ENCODE peak calls at places on chromosomes 12 and 14, in six cellular contexts. F is WTC11; D is AG09309; Y is NCI-H748 treated with DMSO at 0.1 percent for 48 hours; C is stimulated activated CD4-positive, alpha-beta T cell treated with anti-CD3 and anti-CD28 coated beads, TNF-alpha, amount 100 ng/mL, for 24 hours; S is activated CD8-positive, alpha-beta T cell treated with anti-CD3 and anti-CD28 coated beads, Interleukin-2, amount 10 ng/mL, durations not matched to agents 7 days and 5 days. M is an unnamed sample.

GRCh38 chr12:45727994-45728624 is 1.4 kb upstream of the ARID2 start:
- DNase-seq in F (no peak), D (no peak), Y (no peak), C (peak), S (no peak), M (no peak)

GRCh38 chr12:93918262-93918661 is 230.1 kb upstream of the PLXNC1 start:
- DNase-seq in F (no peak), D (peak), Y (no peak), C (no peak), S (no peak), M (no peak)

GRCh38 chr12:108047130-108047550 is 81.9 kb upstream of the WSCD2 start:
- DNase-seq in F (no peak), D (no peak), Y (no peak), C (no peak), S (no peak), M (no peak)

GRCh38 chr14:38207830-38208815 is at the start of gene SSTR1:
- DNase-seq in F (peak), D (no peak), Y (peak), C (no peak), S (no peak), M (no peak)

GRCh38 chr12:54417712-54418440 is 1.2 kb downstream of the ITGA5 start:
- DNase-seq in F (peak), D (no peak), Y (no peak), C (no peak), S (no peak), M (no peak)

GRCh38 chr12:59088673-59089072 is 168.4 kb upstream of the LRIG3 start:
- DNase-seq in F (no peak), D (peak), Y (no peak), C (no peak), S (no peak), M (no peak)

GRCh38 chr14:76904740-76905569 is 78.7 kb downstream of the LRRC74A start:
- DNase-seq in F (no peak), D (peak), Y (peak), C (peak), S (peak), M (peak)

GRCh38 chr12:116739381-116739887 is 1.3 kb downstream of the RNFT2 start:
- DNase-seq in F (no peak), D (no peak), Y (no peak), C (no peak), S (no peak), M (no peak)

GRCh38 chr12:20368653-20369163 is 371 bp downstream of the PDE3A start:
- DNase-seq in F (peak), D (no peak), Y (no peak), C (no peak), S (no peak), M (no peak)

GRCh38 chr12:110312581-110313360 is 31.7 kb downstream of the ATP2A2 start:
- DNase-seq in F (no peak), D (no peak), Y (no peak), C (no peak), S (no peak), M (no peak)

GRCh38 chr12:25992026-25992782 is 33.7 kb downstream of the RASSF8 start:
- DNase-seq in F (no peak), D (no peak), Y (no peak), C (no peak), S (no peak), M (no peak)

GRCh38 chr12:115599251-115599811 is 678.2 kb downstream of the MED13L start:
- DNase-seq in F (no peak), D (no peak), Y (peak), C (no peak), S (no peak), M (no peak)

GRCh38 chr12:131850856-131851559 is 22.8 kb downstream of the MMP17 start:
- DNase-seq in F (peak), D (no peak), Y (peak), C (peak), S (no peak), M (no peak)

GRCh38 chr14:62670526-62670925 is 374.7 kb downstream of the KCNH5 start:
- DNase-seq in F (no peak), D (no peak), Y (no peak), C (no peak), S (no peak), M (no peak)

GRCh38 chr12:131832393-131833231 is 4.4 kb downstream of the MMP17 start:
- DNase-seq in F (no peak), D (peak), Y (peak), C (no peak), S (no peak), M (no peak)

GRCh38 chr14:34498684-34499412 is 36.8 kb upstream of the SPTSSA start:
- DNase-seq in F (no peak), D (no peak), Y (peak), C (peak), S (peak), M (no peak)

GRCh38 chr14:102554835-102555819 is 37.3 kb upstream of the RCOR1 start:
- DNase-seq in F (peak), D (no peak), Y (peak), C (peak), S (peak), M (peak)

GRCh38 chr12:60752589-60752988 is 1156.8 kb downstream of the SLC16A7 start:
- DNase-seq in F (no peak), D (no peak), Y (no peak), C (no peak), S (no peak), M (no peak)

GRCh38 chr14:72516936-72517408 is 376.9 kb downstream of the DPF3 start:
- DNase-seq in F (peak), D (peak), Y (peak), C (peak), S (peak), M (peak)

GRCh38 chr12:41032386-41032785 is 155.7 kb upstream of the PDZRN4 start:
- DNase-seq in F (no peak), D (no peak), Y (no peak), C (no peak), S (no peak), M (no peak)

GRCh38 chr12:56124133-56124532 is 3.9 kb upstream of the ESYT1 start:
- DNase-seq in F (no peak), D (no peak), Y (no peak), C (no peak), S (no peak), M (no peak)

GRCh38 chr12:121804417-121805111 is 755 bp downstream of the SETD1B start:
- DNase-seq in F (no peak), D (no peak), Y (no peak), C (no peak), S (peak), M (no peak)

GRCh38 chr14:104187121-104187889 is 48.9 kb downstream of the KIF26A start:
- DNase-seq in F (no peak), D (no peak), Y (no peak), C (no peak), S (no peak), M (no peak)

GRCh38 chr12:104462931-104463339 is 6.2 kb downstream of the CHST11 start:
- DNase-seq in F (no peak), D (no peak), Y (no peak), C (no peak), S (peak), M (no peak)

GRCh38 chr12:116297224-116297834 is 19.8 kb upstream of the MED13L start:
- DNase-seq in F (no peak), D (no peak), Y (no peak), C (no peak), S (no peak), M (no peak)

GRCh38 chr14:90820958-90821357 is 4.7 kb upstream of the TTC7B start:
- DNase-seq in F (no peak), D (peak), Y (no peak), C (peak), S (peak), M (peak)

GRCh38 chr14:104882325-104882973 is 17.4 kb downstream of the CEP170B start:
- DNase-seq in F (peak), D (no peak), Y (no peak), C (peak), S (peak), M (no peak)

GRCh38 chr12:124764451-124764850 is 99.2 kb downstream of the SCARB1 start:
- DNase-seq in F (peak), D (peak), Y (no peak), C (no peak), S (peak), M (no peak)

GRCh38 chr12:93315385-93315906 is 62.3 kb upstream of the NUDT4 start:
- DNase-seq in F (no peak), D (no peak), Y (no peak), C (no peak), S (no peak), M (no peak)

GRCh38 chr12:2373307-2373706 is 320.5 kb downstream of the CACNA1C start:
- DNase-seq in F (no peak), D (no peak), Y (no peak), C (no peak), S (no peak), M (no peak)

GRCh38 chr12:67650127-67650495 is 1.6 kb downstream of the DYRK2 start:
- DNase-seq in F (no peak), D (no peak), Y (no peak), C (no peak), S (no peak), M (no peak)

GRCh38 chr14:56195727-56196126 is 77.5 kb downstream of the PELI2 start:
- DNase-seq in F (no peak), D (no peak), Y (peak), C (peak), S (peak), M (no peak)

GRCh38 chr12:3077572-3078081 is 448 bp downstream of the TSPAN9 start:
- DNase-seq in F (peak), D (no peak), Y (no peak), C (no peak), S (no peak), M (no peak)

GRCh38 chr12:8844665-8845064 is 22.2 kb downstream of the A2ML1 start:
- DNase-seq in F (no peak), D (no peak), Y (no peak), C (no peak), S (no peak), M (no peak)

GRCh38 chr14:24368562-24369252 is 723 bp downstream of the NFATC4 start:
- DNase-seq in F (peak), D (peak), Y (peak), C (no peak), S (no peak), M (no peak)

GRCh38 chr14:75604979-75605825 is 26.8 kb downstream of the FLVCR2 start:
- DNase-seq in F (no peak), D (no peak), Y (no peak), C (no peak), S (no peak), M (no peak)

GRCh38 chr12:93621986-93622385 is 49.5 kb downstream of the SOCS2 start:
- DNase-seq in F (no peak), D (no peak), Y (no peak), C (no peak), S (no peak), M (no peak)